ENCODE peak calls at places on chromosome 15, in seven cellular contexts. F is IMR-90; X is hypothalamus; B is CD4-positive, alpha-beta memory T cell; W is brain microvascular endothelial cell; H is T-helper 1 cell; A is NCI-H1092. C is an unnamed sample.

GRCh38 chr15:38069001-38069400 is 134.6 kb downstream of the TMCO5A start:
- DNase-seq in B (peak), W (peak), A (no peak), X (peak), H (peak), F (peak), C (no peak)

GRCh38 chr15:48592221-48592731 is 53.2 kb downstream of the FBN1 start:
- DNase-seq in A (no peak), X (no peak), B (no peak), H (no peak), W (peak), F (peak), C (no peak)

GRCh38 chr15:101159096-101159935 is 92.5 kb downstream of the CHSY1 start:
- DNase-seq in B (no peak), A (no peak), X (no peak), W (no peak), H (peak), F (no peak), C (no peak)

GRCh38 chr15:80007532-80007931 is 36.5 kb upstream of the BCL2A1 start:
- DNase-seq in X (no peak), A (no peak), B (no peak), H (no peak), W (no peak), F (no peak), C (no peak)

GRCh38 chr15:64883097-64883581 is 28.6 kb upstream of the ANKDD1A start:
- DNase-seq in A (no peak), W (peak), B (peak), F (peak), H (peak), X (no peak), C (no peak)

GRCh38 chr15:68983821-68984517 is 30.5 kb upstream of the NOX5 start:
- DNase-seq in X (no peak), B (no peak), W (peak), A (no peak), F (peak), H (no peak), C (no peak)

GRCh38 chr15:51688863-51689262 is 7.6 kb downstream of the SCG3 start:
- DNase-seq in A (no peak), H (no peak), F (peak), B (no peak), X (no peak), W (no peak), C (no peak)

GRCh38 chr15:100901296-100901695 is 17.9 kb upstream of the LRRK1 start:
- DNase-seq in A (no peak), X (no peak), H (no peak), F (no peak), W (no peak), B (no peak), C (no peak)

GRCh38 chr15:31012455-31012854 is 21.0 kb upstream of the MTMR10 start:
- DNase-seq in X (no peak), B (no peak), H (no peak), F (no peak), A (no peak), W (no peak), C (no peak)

GRCh38 chr15:41429003-41429890 is 12.4 kb downstream of the RTF1 start:
- DNase-seq in A (no peak), F (peak), B (no peak), W (peak), X (no peak), H (peak), C (no peak)

GRCh38 chr15:39365161-39365560 is 215.7 kb upstream of the THBS1 start:
- DNase-seq in B (no peak), F (peak), W (no peak), A (no peak), X (no peak), H (no peak), C (no peak)

GRCh38 chr15:75455982-75456531 is 4.6 kb upstream of the SIN3A start:
- DNase-seq in F (peak), W (peak), B (no peak), A (no peak), H (peak), X (peak), C (no peak)

GRCh38 chr15:80942746-80943565 is 46.7 kb downstream of the MESD start:
- DNase-seq in H (no peak), X (no peak), A (no peak), F (peak), W (no peak), B (no peak), C (no peak)

GRCh38 chr15:44729394-44729913 is 6.9 kb upstream of the TRIM69 start:
- DNase-seq in H (peak), X (peak), F (peak), W (no peak), A (no peak), B (no peak), C (no peak)

GRCh38 chr15:48641416-48641815 is 4.1 kb downstream of the FBN1 start:
- DNase-seq in A (no peak), B (no peak), X (peak), H (no peak), W (no peak), F (peak), C (no peak)

GRCh38 chr15:40263036-40263754 is 19.7 kb downstream of the ANKRD63 start:
- DNase-seq in H (no peak), F (peak), W (peak), A (no peak), B (no peak), X (no peak), C (no peak)

GRCh38 chr15:67063689-67064606 is 1.5 kb upstream of the SMAD3 start:
- DNase-seq in A (no peak), X (no peak), W (no peak), B (no peak), H (no peak), F (peak), C (no peak)

GRCh38 chr15:65612616-65612946 is 1.6 kb upstream of the INTS14 start:
- DNase-seq in B (no peak), X (no peak), W (no peak), H (no peak), F (peak), A (no peak), C (no peak)

GRCh38 chr15:91383532-91383931 is 283.5 kb downstream of the SV2B start:
- DNase-seq in F (no peak), X (no peak), H (no peak), B (no peak), A (no peak), W (no peak), C (no peak)

GRCh38 chr15:55741592-55742497 is 1.1 kb downstream of the PRTG start:
- DNase-seq in X (peak), A (peak), H (no peak), F (no peak), B (no peak), W (peak), C (no peak)

GRCh38 chr15:73617910-73618309 is 15.3 kb downstream of the NPTN start:
- DNase-seq in F (no peak), W (no peak), H (no peak), A (no peak), X (no peak), B (no peak), C (no peak)

GRCh38 chr15:80788536-80788935 is 9.4 kb downstream of the CEMIP start:
- DNase-seq in W (no peak), X (no peak), F (peak), H (no peak), A (no peak), B (no peak), C (no peak)

GRCh38 chr15:92880796-92881569 is 19.1 kb upstream of the CHD2 start:
- DNase-seq in H (peak), B (no peak), A (no peak), X (no peak), W (no peak), F (no peak), C (no peak)

GRCh38 chr15:101127503-101128076 is 124.3 kb downstream of the CHSY1 start:
- DNase-seq in H (peak), A (peak), W (peak), X (peak), F (peak), B (peak), C (no peak)

GRCh38 chr15:75720787-75721461 is 8.3 kb upstream of the CSPG4 start:
- DNase-seq in A (peak), X (no peak), H (no peak), B (no peak), W (no peak), F (no peak), C (no peak)

GRCh38 chr15:78855746-78856145 is 16.9 kb upstream of the MORF4L1 start:
- DNase-seq in F (peak), B (no peak), H (no peak), A (no peak), W (no peak), X (no peak), C (no peak)

GRCh38 chr15:56028430-56028829 is 35.0 kb upstream of the NEDD4 start:
- DNase-seq in B (no peak), A (no peak), H (no peak), X (no peak), W (no peak), F (no peak), C (no peak)

GRCh38 chr15:63198315-63198714 is 8.9 kb downstream of the RAB8B start:
- DNase-seq in B (no peak), H (no peak), F (peak), X (no peak), A (no peak), W (no peak), C (no peak)

GRCh38 chr15:90004671-90005070 is 3.5 kb downstream of the ZNF710 start:
- DNase-seq in F (peak), W (peak), X (peak), H (no peak), A (no peak), B (no peak), C (no peak)

C was measured in effector memory CD4-positive, alpha-beta T cell.